ENCODE peak calls at places on chromosomes 12 and 14, in eight cellular contexts. W, Z, D, E, U, O, X and V are unnamed samples.

GRCh38 chr14:57737598-57737997 is 128.3 kb downstream of the SLC35F4 start:
- DNase-seq in O (no peak), U (no peak), E (no peak), X (no peak), Z (no peak), D (no peak), W (no peak), V (no peak)

GRCh38 chr14:23929131-23929530 is 24.4 kb upstream of the DHRS4 start:
- DNase-seq in Z (no peak), W (no peak), O (no peak), U (no peak), D (no peak), X (no peak), E (no peak), V (no peak)

GRCh38 chr12:116200812-116201211 is 76.7 kb downstream of the MED13L start:
- DNase-seq in W (no peak), X (peak; percentile 15), U (no peak), Z (peak; percentile 76), O (peak; percentile 38), E (no peak), D (no peak), V (no peak)

GRCh38 chr12:128267651-128268347 is 829 bp downstream of the TMEM132C start:
- DNase-seq in E (no peak), Z (no peak), W (no peak), O (no peak), U (no peak), X (no peak), D (no peak), V (no peak)

GRCh38 chr14:34496679-34497513 is 34.9 kb upstream of the SPTSSA start:
- DNase-seq in W (no peak), Z (peak; percentile 98), X (peak; percentile 97), U (peak; percentile 100), D (no peak), E (peak; percentile 83), O (peak; percentile 98), V (peak; percentile 89)

GRCh38 chr14:106551265-106551664 is 1024.9 kb downstream of the TMEM121 start:
- DNase-seq in E (no peak), D (no peak), U (no peak), O (no peak), W (no peak), Z (no peak), X (no peak), V (no peak)

GRCh38 chr14:58829594-58829993 is 191.8 kb downstream of the DACT1 start:
- DNase-seq in Z (no peak), X (peak; percentile 56), W (no peak), U (no peak), O (no peak), D (no peak), E (no peak), V (no peak)

GRCh38 chr12:388547-389137 is 478 bp downstream of the KDM5A start:
- DNase-seq in E (no peak), O (no peak), Z (no peak), X (peak; percentile 5), W (peak; percentile 45), U (peak; percentile 3), D (peak; percentile 57), V (peak; percentile 5)

GRCh38 chr12:2813573-2814185 is 1.2 kb downstream of the ITFG2 start:
- DNase-seq in O (peak; percentile 43), X (peak; percentile 64), D (peak; percentile 69), E (peak; percentile 45), U (peak; percentile 69), Z (peak; percentile 66), W (peak; percentile 32), V (peak; percentile 32)

GRCh38 chr12:131692431-131692830 is 18.5 kb upstream of the SFSWAP start:
- DNase-seq in D (no peak), W (no peak), O (no peak), Z (no peak), E (no peak), U (no peak), X (no peak), V (no peak)

GRCh38 chr14:93231129-93231979 is 24.3 kb downstream of the UBR7 start:
- DNase-seq in W (no peak), O (no peak), U (peak; percentile 51), E (peak; percentile 49), Z (peak; percentile 43), X (peak; percentile 70), D (peak; percentile 14), V (no peak)

GRCh38 chr14:86346818-86347384 is 817.0 kb downstream of the FLRT2 start:
- DNase-seq in U (no peak), O (no peak), Z (no peak), E (no peak), W (no peak), X (no peak), D (no peak), V (no peak)

GRCh38 chr14:33692762-33693161 is 258.1 kb downstream of the EGLN3 start:
- DNase-seq in X (peak; percentile 83), U (peak; percentile 85), W (no peak), Z (peak; percentile 89), E (no peak), D (no peak), O (peak; percentile 80), V (peak; percentile 31)

GRCh38 chr12:39372929-39373328 is 70.0 kb downstream of the KIF21A start:
- DNase-seq in W (no peak), X (peak; percentile 2), D (no peak), E (no peak), U (no peak), O (no peak), Z (no peak), V (peak; percentile 13)

GRCh38 chr14:20624495-20625070 is 16.9 kb downstream of the OR6S1 start:
- DNase-seq in O (no peak), D (peak; percentile 63), X (peak; percentile 74), E (peak; percentile 68), W (peak; percentile 26), Z (no peak), U (peak; percentile 65), V (no peak)